ENCODE peak calls at places on chromosome 19, in five cellular contexts. H is NCI-H2029 treated with DMSO at 0.1 percent for 48 hours; M is A549; J is activated CD4-positive, alpha-beta T cell treated with anti-CD3 and anti-CD28 coated beads for 36 hours; Z is WTC11. T is an unnamed sample.
A peak's percentile ranks its signal among the peaks of the same experiment; 100 is the strongest.

GRCh38 chr19:50555447-50556235 is 12.6 kb downstream of the LRRC4B start:
- DNase-seq in Z (peak; percentile 68), M (peak; percentile 64), J (no peak), H (no peak), T (peak; percentile 61)

GRCh38 chr19:53328967-53329366 is 4.6 kb upstream of the ZNF845 start:
- DNase-seq in Z (peak; percentile 68), H (no peak), M (no peak), J (peak; percentile 30), T (peak; percentile 22)

GRCh38 chr19:50003810-50004419 is 21.3 kb downstream of the VRK3 start:
- DNase-seq in H (no peak), J (peak; percentile 56), Z (no peak), M (peak; percentile 86), T (no peak)

GRCh38 chr19:56839665-56840451 is 668 bp downstream of the PEG3 start:
- DNase-seq in H (no peak), M (no peak), Z (no peak), J (peak; percentile 17), T (no peak)

GRCh38 chr19:12946092-12946845 is 607 bp downstream of the RAD23A start:
- DNase-seq in Z (peak; percentile 89), J (peak; percentile 73), H (peak; percentile 39), M (peak; percentile 67), T (peak; percentile 93)

GRCh38 chr19:15154002-15154612 is 46.7 kb downstream of the NOTCH3 start:
- DNase-seq in Z (peak; percentile 82), J (peak; percentile 70), H (peak; percentile 14), M (peak; percentile 56), T (peak; percentile 28)

GRCh38 chr19:40682431-40682964 is 8.0 kb downstream of the NUMBL start:
- DNase-seq in Z (no peak), J (no peak), M (no peak), H (no peak), T (no peak)

GRCh38 chr19:16351133-16351809 is 26.6 kb downstream of the KLF2 start:
- DNase-seq in H (no peak), Z (no peak), J (no peak), M (peak; percentile 33), T (peak; percentile 32)

GRCh38 chr19:1274081-1274851 is 1.1 kb upstream of the FAM174C start:
- DNase-seq in Z (no peak), J (no peak), H (no peak), M (no peak), T (peak; percentile 62)

GRCh38 chr19:39832341-39833083 is 1.4 kb downstream of the DYRK1B start:
- DNase-seq in Z (no peak), H (no peak), J (no peak), M (no peak), T (no peak)

GRCh38 chr19:23311551-23311950 is 61.4 kb upstream of the ZNF724 start:
- DNase-seq in Z (no peak), H (no peak), J (no peak), M (no peak), T (no peak)

GRCh38 chr19:40806385-40807146 is 7.6 kb downstream of the EGLN2 start:
- DNase-seq in Z (peak; percentile 96), M (peak; percentile 90), J (peak; percentile 90), H (no peak), T (peak; percentile 99)

GRCh38 chr19:8340341-8341096 is 2.5 kb downstream of the KANK3 start:
- DNase-seq in H (no peak), J (no peak), M (no peak), Z (peak; percentile 39), T (peak; percentile 65)

GRCh38 chr19:2338751-2339643 is 10.5 kb downstream of the SPPL2B start:
- DNase-seq in M (no peak), J (no peak), Z (no peak), H (no peak), T (no peak)

GRCh38 chr19:32396046-32396652 is 9.4 kb upstream of the DPY19L3 start:
- DNase-seq in M (no peak), H (no peak), Z (no peak), J (peak; percentile 42), T (no peak)

GRCh38 chr19:46999377-46999776 is 20.3 kb upstream of the NPAS1 start:
- DNase-seq in J (no peak), M (no peak), Z (no peak), H (no peak), T (no peak)

GRCh38 chr19:32830231-32831014 is 39.1 kb downstream of the SLC7A9 start:
- DNase-seq in Z (no peak), H (no peak), J (no peak), M (no peak), T (peak; percentile 23)

GRCh38 chr19:18637644-18638630 is 1.1 kb downstream of the KLHL26 start:
- DNase-seq in M (peak; percentile 38), Z (no peak), J (peak; percentile 31), H (peak; percentile 39), T (no peak)